ENCODE peak calls at places on chromosome 20, in ten cellular contexts. O, I, M, B, E, V, G, Q, S and K are unnamed samples.

GRCh38 chr20:58986968-58987517 is 6.0 kb downstream of the NELFCD start:
- DNase-seq in O (no peak), I (no peak), M (no peak), B (no peak), E (no peak), V (peak), G (peak), Q (no peak), S (no peak), K (no peak)

GRCh38 chr20:58595167-58595566 is 55.9 kb upstream of the STX16 start:
- DNase-seq in O (no peak), I (no peak), M (no peak), B (no peak), E (no peak), V (no peak), G (no peak), Q (no peak), S (no peak), K (no peak)

GRCh38 chr20:36924167-36925045 is 27.1 kb downstream of the SAMHD1 start:
- DNase-seq in O (no peak), I (no peak), M (no peak), B (no peak), E (no peak), V (no peak), G (no peak), Q (no peak), S (no peak), K (no peak)

GRCh38 chr20:57851786-57852185 is 142.0 kb upstream of the PMEPA1 start:
- DNase-seq in O (no peak), I (no peak), M (no peak), B (peak), E (no peak), V (no peak), G (no peak), Q (no peak), S (no peak), K (no peak)

GRCh38 chr20:49956689-49957443 is 20.7 kb downstream of the RNF114 start:
- DNase-seq in O (no peak), I (no peak), M (no peak), B (no peak), E (no peak), V (no peak), G (peak), Q (no peak), S (no peak), K (no peak)

GRCh38 chr20:49452011-49452482 is 30.4 kb downstream of the KCNB1 start:
- DNase-seq in O (no peak), I (no peak), M (no peak), B (no peak), E (no peak), V (no peak), G (peak), Q (peak), S (no peak), K (no peak)

GRCh38 chr20:11891081-11891826 is 26.4 kb upstream of the BTBD3 start:
- DNase-seq in O (no peak), I (peak), M (peak), B (no peak), E (no peak), V (no peak), G (peak), Q (peak), S (peak), K (peak)

GRCh38 chr20:329325-329695 is 4.0 kb downstream of the SOX12 start:
- DNase-seq in O (no peak), I (no peak), M (no peak), B (no peak), E (no peak), V (peak), G (peak), Q (no peak), S (no peak), K (no peak)

GRCh38 chr20:603116-603640 is 6.9 kb downstream of the TCF15 start:
- DNase-seq in O (no peak), I (no peak), M (no peak), B (no peak), E (no peak), V (no peak), G (peak), Q (no peak), S (no peak), K (no peak)

GRCh38 chr20:45041464-45042337 is 59.2 kb downstream of the KCNS1 start:
- DNase-seq in O (peak), I (no peak), M (no peak), B (no peak), E (no peak), V (peak), G (no peak), Q (peak), S (peak), K (peak)

GRCh38 chr20:53274365-53274764 is 302.2 kb downstream of the TSHZ2 start:
- DNase-seq in O (no peak), I (no peak), M (no peak), B (no peak), E (no peak), V (no peak), G (no peak), Q (no peak), S (no peak), K (no peak)

GRCh38 chr20:54680872-54681297 is 205.5 kb downstream of the DOK5 start:
- DNase-seq in O (peak), I (peak), M (no peak), B (no peak), E (peak), V (peak), G (no peak), Q (peak), S (peak), K (no peak)

GRCh38 chr20:53602661-53603060 is 9.0 kb upstream of the ZNF217 start:
- DNase-seq in O (no peak), I (no peak), M (no peak), B (no peak), E (no peak), V (no peak), G (no peak), Q (no peak), S (no peak), K (no peak)

GRCh38 chr20:1801551-1801950 is 93.7 kb upstream of the SIRPA start:
- DNase-seq in O (no peak), I (no peak), M (no peak), B (peak), E (no peak), V (no peak), G (no peak), Q (no peak), S (no peak), K (no peak)

GRCh38 chr20:63116412-63117106 is 99.4 kb downstream of the YTHDF1 start:
- DNase-seq in O (peak), I (no peak), M (no peak), B (no peak), E (peak), V (peak), G (peak), Q (peak), S (no peak), K (no peak)

GRCh38 chr20:47392015-47392720 is 35.7 kb upstream of the ZMYND8 start:
- DNase-seq in O (peak), I (no peak), M (no peak), B (no peak), E (peak), V (no peak), G (no peak), Q (peak), S (peak), K (peak)

GRCh38 chr20:15555913-15556312 is 1017.3 kb downstream of the KIF16B start:
- DNase-seq in O (no peak), I (no peak), M (no peak), B (no peak), E (no peak), V (no peak), G (no peak), Q (no peak), S (peak), K (no peak)

GRCh38 chr20:56826971-56827645 is 198.0 kb downstream of the TFAP2C start:
- DNase-seq in O (no peak), I (no peak), M (no peak), B (no peak), E (no peak), V (no peak), G (no peak), Q (peak), S (no peak), K (peak)

GRCh38 chr20:38429301-38429700 is 5.8 kb downstream of the SNHG17 start:
- DNase-seq in O (no peak), I (no peak), M (no peak), B (no peak), E (no peak), V (no peak), G (no peak), Q (no peak), S (no peak), K (no peak)

GRCh38 chr20:51060301-51060700 is 37.4 kb upstream of the KCNG1 start:
- DNase-seq in O (no peak), I (no peak), M (no peak), B (no peak), E (no peak), V (peak), G (no peak), Q (no peak), S (no peak), K (no peak)

GRCh38 chr20:39269031-39269461 is 306.9 kb downstream of the DHX35 start:
- DNase-seq in O (peak), I (peak), M (peak), B (no peak), E (peak), V (peak), G (no peak), Q (peak), S (peak), K (peak)

GRCh38 chr20:33401922-33402369 is 627 bp upstream of the CDK5RAP1 start:
- DNase-seq in O (no peak), I (no peak), M (no peak), B (no peak), E (no peak), V (no peak), G (no peak), Q (peak), S (peak), K (no peak)

GRCh38 chr20:45550765-45551164 is 3.6 kb upstream of the EPPIN start:
- DNase-seq in O (no peak), I (no peak), M (no peak), B (no peak), E (no peak), V (no peak), G (no peak), Q (no peak), S (no peak), K (no peak)

GRCh38 chr20:19992996-19993908 is 23.9 kb upstream of the NAA20 start:
- DNase-seq in O (peak), I (no peak), M (no peak), B (no peak), E (no peak), V (peak), G (no peak), Q (peak), S (no peak), K (peak)

GRCh38 chr20:51802170-51802745 is at the start of gene SALL4:
- DNase-seq in O (no peak), I (no peak), M (no peak), B (no peak), E (no peak), V (peak), G (no peak), Q (no peak), S (peak), K (no peak)

GRCh38 chr20:45970646-45971424 is 1.2 kb downstream of the ZNF335 start:
- DNase-seq in O (no peak), I (peak), M (no peak), B (no peak), E (no peak), V (peak), G (peak), Q (peak), S (no peak), K (peak)

GRCh38 chr20:49717693-49718092 is 4.0 kb upstream of the B4GALT5 start:
- DNase-seq in O (no peak), I (peak), M (no peak), B (no peak), E (no peak), V (no peak), G (no peak), Q (no peak), S (peak), K (no peak)

GRCh38 chr20:58053391-58054055 is 174.9 kb downstream of the ANKRD60 start:
- DNase-seq in O (no peak), I (no peak), M (no peak), B (no peak), E (no peak), V (no peak), G (no peak), Q (no peak), S (no peak), K (peak)

GRCh38 chr20:46563170-46563847 is 12.9 kb upstream of the OCSTAMP start:
- DNase-seq in O (no peak), I (no peak), M (no peak), B (no peak), E (no peak), V (peak), G (no peak), Q (no peak), S (no peak), K (no peak)

GRCh38 chr20:61128701-61129655 is 123.1 kb upstream of the CDH4 start:
- DNase-seq in O (no peak), I (no peak), M (no peak), B (no peak), E (no peak), V (no peak), G (no peak), Q (no peak), S (no peak), K (no peak)

GRCh38 chr20:15278041-15278440 is 940.6 kb upstream of the FLRT3 start:
- DNase-seq in O (no peak), I (no peak), M (no peak), B (no peak), E (no peak), V (no peak), G (no peak), Q (no peak), S (no peak), K (no peak)

GRCh38 chr20:19335341-19335740 is 122.9 kb downstream of the SLC24A3 start:
- DNase-seq in O (no peak), I (no peak), M (no peak), B (no peak), E (no peak), V (no peak), G (no peak), Q (no peak), S (no peak), K (no peak)

GRCh38 chr20:17327185-17327780 is 100.4 kb downstream of the PCSK2 start:
- DNase-seq in O (no peak), I (no peak), M (no peak), B (no peak), E (no peak), V (no peak), G (no peak), Q (no peak), S (peak), K (no peak)

GRCh38 chr20:51091564-51092195 is 68.8 kb upstream of the KCNG1 start:
- DNase-seq in O (no peak), I (no peak), M (no peak), B (no peak), E (no peak), V (peak), G (peak), Q (no peak), S (peak), K (no peak)

GRCh38 chr20:57659131-57659788 is 39.0 kb upstream of the ZBP1 start:
- DNase-seq in O (no peak), I (no peak), M (no peak), B (no peak), E (no peak), V (peak), G (no peak), Q (no peak), S (no peak), K (no peak)

GRCh38 chr20:48523191-48523757 is 304.5 kb downstream of the PREX1 start:
- DNase-seq in O (peak), I (no peak), M (no peak), B (no peak), E (peak), V (peak), G (no peak), Q (peak), S (no peak), K (peak)

GRCh38 chr20:50387996-50388332 is 122.2 kb upstream of the PTPN1 start:
- DNase-seq in O (no peak), I (no peak), M (no peak), B (no peak), E (no peak), V (no peak), G (no peak), Q (no peak), S (no peak), K (no peak)

GRCh38 chr20:10708342-10709185 is 34.8 kb upstream of the JAG1 start:
- DNase-seq in O (no peak), I (no peak), M (no peak), B (no peak), E (no peak), V (no peak), G (no peak), Q (peak), S (no peak), K (no peak)

GRCh38 chr20:13873814-13874213 is 89.0 kb downstream of the NDUFAF5 start:
- DNase-seq in O (no peak), I (no peak), M (no peak), B (no peak), E (no peak), V (peak), G (no peak), Q (no peak), S (peak), K (no peak)

GRCh38 chr20:64057628-64058498 is 5.1 kb upstream of the TCEA2 start:
- DNase-seq in O (peak), I (peak), M (peak), B (no peak), E (peak), V (peak), G (peak), Q (peak), S (peak), K (peak)